ENCODE peak calls at places on chromosomes 5 and 9, in seven cellular contexts. X is progenitor cell of endocrine pancreas; A is GM23248; P is nucleus accumbens; M is stimulated activated CD8-positive, alpha-beta memory T cell treated with anti-CD3 and anti-CD28 coated beads, Interleukin-2, amount 100 ng/mL, for 1 hour; R is ELR; T is glutamatergic neuron. E is an unnamed sample.

GRCh38 chr5:56093970-56094369 is 99.2 kb upstream of the IL6ST start:
- DNase-seq in A (no peak), R (no peak), T (no peak), P (no peak), X (no peak), M (no peak), E (no peak)

GRCh38 chr5:159286420-159287035 is 23.4 kb downstream of the UBLCP1 start:
- DNase-seq in A (peak), P (no peak), M (no peak), X (no peak), T (no peak), R (peak), E (no peak)

GRCh38 chr5:55502759-55503158 is 32.0 kb downstream of the PLPP1 start:
- DNase-seq in T (no peak), M (no peak), A (no peak), X (no peak), R (no peak), P (no peak), E (no peak)

GRCh38 chr5:66362021-66362420 is 217.9 kb downstream of the SREK1 start:
- DNase-seq in A (no peak), X (no peak), T (no peak), P (no peak), R (no peak), M (no peak), E (no peak)

GRCh38 chr5:142819816-142820215 is 49.6 kb downstream of the ARHGAP26 start:
- DNase-seq in A (peak), T (no peak), P (no peak), R (peak), M (no peak), X (no peak), E (no peak)

GRCh38 chr9:95157491-95158151 is 159.9 kb downstream of the FANCC start:
- DNase-seq in X (no peak), R (peak), P (no peak), M (no peak), T (no peak), A (peak), E (no peak)

GRCh38 chr5:34803974-34804373 is 35.0 kb upstream of the TTC23L start:
- DNase-seq in P (no peak), T (no peak), R (no peak), M (no peak), A (peak), X (no peak), E (no peak)

GRCh38 chr5:91794856-91795548 is 411.9 kb upstream of the ARRDC3 start:
- DNase-seq in M (no peak), R (no peak), P (no peak), X (no peak), T (no peak), A (peak), E (no peak)

GRCh38 chr9:107932036-107932435 is 442.5 kb upstream of the KLF4 start:
- DNase-seq in P (no peak), M (no peak), T (no peak), A (peak), X (no peak), R (peak), E (no peak)

GRCh38 chr5:164002653-164003052 is 497.2 kb downstream of the MAT2B start:
- DNase-seq in P (no peak), T (no peak), A (peak), X (no peak), R (peak), M (no peak), E (no peak)

GRCh38 chr9:126367646-126368419 is 41.2 kb downstream of the MVB12B start:
- DNase-seq in X (no peak), P (no peak), R (no peak), T (no peak), A (no peak), M (no peak), E (no peak)

GRCh38 chr9:21744874-21745273 is 57.6 kb upstream of the MTAP start:
- DNase-seq in M (no peak), P (no peak), A (peak), X (no peak), T (no peak), R (no peak), E (no peak)

E was measured in amygdala.